ENCODE peak calls at places on chromosomes 13 and 19, in nine cellular contexts. L, I, Q, W, A, V, M, Z and J are unnamed samples.

GRCh38 chr13:72025836-72026235 is 158.8 kb upstream of the DACH1 start:
- DNase-seq in M (no peak), Q (no peak), I (no peak), W (no peak), L (no peak), Z (no peak), A (no peak), V (no peak), J (peak)

GRCh38 chr13:26183416-26183815 is 38.7 kb downstream of the RNF6 start:
- DNase-seq in A (no peak), M (no peak), W (no peak), Q (no peak), I (no peak), V (no peak), Z (no peak), L (no peak), J (no peak)

GRCh38 chr13:49457221-49457620 is 13.1 kb downstream of the SETDB2 start:
- DNase-seq in Q (no peak), V (no peak), L (peak), I (no peak), W (no peak), M (no peak), Z (no peak), A (peak), J (peak)

GRCh38 chr19:41998246-41999020 is 4.4 kb upstream of the ATP1A3 start:
- DNase-seq in I (peak), M (no peak), Q (no peak), Z (peak), A (peak), V (peak), W (no peak), L (no peak), J (peak)

GRCh38 chr19:7905298-7905697 is 1.6 kb downstream of the MAP2K7 start:
- DNase-seq in Z (no peak), V (no peak), M (no peak), Q (no peak), I (no peak), L (no peak), W (no peak), A (no peak), J (no peak)

GRCh38 chr13:107867701-107868661 is 347.4 kb downstream of the LIG4 start:
- DNase-seq in Z (no peak), Q (peak), I (no peak), A (no peak), M (no peak), W (peak), L (no peak), V (peak), J (peak)

GRCh38 chr13:90420683-90421082 is 926.8 kb upstream of the MIR17HG start:
- DNase-seq in M (no peak), A (peak), Z (no peak), Q (no peak), W (no peak), L (no peak), I (no peak), V (no peak), J (peak)

GRCh38 chr13:110343241-110343865 is 36.3 kb downstream of the COL4A2 start:
- DNase-seq in Q (no peak), V (no peak), A (no peak), I (no peak), L (no peak), M (no peak), W (no peak), Z (no peak), J (no peak)

GRCh38 chr19:11405846-11406643 is 13.1 kb downstream of the RGL3 start:
- DNase-seq in L (no peak), V (no peak), Q (no peak), Z (peak), I (peak), W (no peak), A (no peak), M (no peak), J (no peak)

GRCh38 chr13:43303040-43303729 is 279.8 kb downstream of the DNAJC15 start:
- DNase-seq in V (peak), W (no peak), A (peak), M (no peak), L (peak), I (peak), Z (peak), Q (no peak), J (peak)

GRCh38 chr19:566403-566802 is 6.0 kb upstream of the BSG start:
- DNase-seq in L (no peak), V (no peak), A (peak), W (no peak), Z (no peak), M (no peak), I (peak), Q (no peak), J (peak)

GRCh38 chr19:27736225-27736624 is 1476.7 kb downstream of the UQCRFS1 start:
- DNase-seq in L (no peak), V (no peak), W (no peak), Z (no peak), I (no peak), A (no peak), Q (no peak), M (no peak), J (no peak)

GRCh38 chr19:57111329-57111644 is 8.5 kb upstream of the USP29 start:
- DNase-seq in V (no peak), M (no peak), Q (no peak), I (peak), A (no peak), Z (no peak), L (no peak), W (no peak), J (no peak)

GRCh38 chr19:17797397-17798201 is 2.7 kb downstream of the B3GNT3 start:
- DNase-seq in A (peak), Z (no peak), M (no peak), I (peak), V (peak), W (no peak), Q (no peak), L (no peak), J (no peak)

GRCh38 chr13:36815069-36815468 is 4.0 kb upstream of the RFXAP start:
- DNase-seq in M (no peak), W (no peak), V (no peak), A (peak), Q (no peak), Z (peak), I (peak), L (no peak), J (no peak)

GRCh38 chr19:10805075-10805757 is 30.8 kb downstream of the TMED1 start:
- DNase-seq in A (no peak), M (no peak), I (no peak), Z (no peak), V (no peak), W (no peak), L (no peak), Q (no peak), J (no peak)

GRCh38 chr19:45515081-45515624 is 7.9 kb downstream of the VASP start:
- DNase-seq in M (no peak), Q (no peak), I (no peak), W (no peak), V (no peak), L (no peak), Z (no peak), A (no peak), J (no peak)

GRCh38 chr13:113209880-113210421 is 538 bp downstream of the CUL4A start:
- DNase-seq in L (no peak), Z (peak), I (peak), A (peak), V (no peak), M (peak), Q (peak), W (peak), J (peak)

GRCh38 chr19:47020992-47021496 is 1.4 kb downstream of the NPAS1 start:
- DNase-seq in V (no peak), Z (no peak), M (no peak), A (peak), L (no peak), Q (no peak), I (no peak), W (no peak), J (no peak)

GRCh38 chr13:107005577-107005976 is 437.6 kb upstream of the ARGLU1 start:
- DNase-seq in Z (no peak), W (no peak), V (no peak), Q (no peak), M (no peak), I (no peak), A (no peak), L (no peak), J (no peak)

GRCh38 chr13:46604226-46604968 is 51.4 kb downstream of the LRCH1 start:
- DNase-seq in Z (no peak), L (no peak), Q (no peak), M (no peak), W (no peak), I (peak), V (no peak), A (no peak), J (no peak)